ENCODE peak calls at places on chromosomes 16 and 17, in seven cellular contexts. T, J, A, E, S, K and O are unnamed samples.

GRCh38 chr17:43309505-43310329 is 75.9 kb upstream of the RNU2-1 start:
- DNase-seq in J (no peak), T (no peak), K (peak; percentile 2), A (peak; percentile 22), E (no peak), S (no peak), O (peak; percentile 16)

GRCh38 chr16:75761111-75761510 is 34.8 kb upstream of the CPHXL start:
- DNase-seq in S (no peak), E (no peak), J (no peak), T (no peak), A (no peak), K (no peak), O (no peak)

GRCh38 chr17:5219536-5219935 is 15.1 kb downstream of the SCIMP start:
- DNase-seq in E (no peak), K (no peak), A (no peak), S (no peak), T (no peak), J (no peak), O (no peak)

GRCh38 chr16:48082516-48082915 is 73.3 kb downstream of the ABCC12 start:
- DNase-seq in K (no peak), A (peak; percentile 45), S (no peak), E (no peak), T (no peak), J (no peak), O (no peak)

GRCh38 chr16:88963583-88963982 is 13.4 kb downstream of the CBFA2T3 start:
- DNase-seq in S (no peak), A (no peak), K (no peak), E (no peak), T (no peak), J (no peak), O (no peak)

GRCh38 chr16:83113317-83113716 is 486.5 kb downstream of the CDH13 start:
- DNase-seq in A (no peak), E (peak; percentile 36), J (no peak), S (peak; percentile 59), T (peak; percentile 46), K (no peak), O (no peak)

GRCh38 chr16:27785307-27785678 is 235.3 kb downstream of the KATNIP start:
- DNase-seq in S (no peak), A (no peak), T (no peak), E (no peak), K (no peak), J (no peak), O (no peak)

GRCh38 chr16:91484-91883 is 13.5 kb downstream of the MPG start:
- DNase-seq in E (peak; percentile 63), T (no peak), J (no peak), K (no peak), A (no peak), S (no peak), O (no peak)

GRCh38 chr17:80005360-80006338 is 30.0 kb downstream of the TBC1D16 start:
- DNase-seq in J (peak; percentile 44), T (peak; percentile 80), E (peak; percentile 80), K (no peak), A (peak; percentile 51), S (peak; percentile 66), O (peak; percentile 67)

GRCh38 chr17:42421479-42422332 is 1.4 kb downstream of the CAVIN1 start:
- DNase-seq in K (no peak), T (no peak), E (peak; percentile 68), S (peak; percentile 59), J (no peak), A (peak; percentile 68), O (peak; percentile 58)

GRCh38 chr17:65022751-65023421 is 33.7 kb downstream of the GNA13 start:
- DNase-seq in K (no peak), S (no peak), T (no peak), J (no peak), E (no peak), A (peak; percentile 52), O (peak; percentile 70)

GRCh38 chr16:88781140-88782077 is 3.6 kb downstream of the PIEZO1 start:
- DNase-seq in T (no peak), K (no peak), A (no peak), E (no peak), S (no peak), J (peak; percentile 73), O (no peak)

GRCh38 chr17:43768382-43768781 is 9.8 kb upstream of the SOST start:
- DNase-seq in A (no peak), K (no peak), E (no peak), T (no peak), S (no peak), J (peak; percentile 59), O (no peak)

GRCh38 chr16:89599451-89599858 is 14.0 kb upstream of the DPEP1 start:
- DNase-seq in J (peak; percentile 61), K (no peak), S (peak; percentile 66), A (no peak), E (peak; percentile 64), T (peak; percentile 85), O (no peak)

GRCh38 chr17:51052235-51052634 is 68.4 kb downstream of the SPAG9 start:
- DNase-seq in E (no peak), A (no peak), K (no peak), T (no peak), S (no peak), J (no peak), O (no peak)

GRCh38 chr17:45896803-45897693 is 2.7 kb downstream of the MAPT start:
- DNase-seq in K (no peak), E (no peak), A (peak; percentile 29), J (no peak), T (no peak), S (peak; percentile 59), O (no peak)

GRCh38 chr16:73036074-73036826 is 11.7 kb downstream of the ZFHX3 start:
- DNase-seq in S (peak; percentile 96), E (no peak), J (no peak), K (no peak), T (peak; percentile 90), A (peak; percentile 55), O (no peak)

GRCh38 chr16:6725634-6726331 is 606.9 kb upstream of the RBFOX1 start:
- DNase-seq in A (no peak), K (no peak), S (peak; percentile 34), E (peak; percentile 19), J (no peak), T (no peak), O (no peak)

GRCh38 chr16:57471852-57472664 is 9.6 kb downstream of the POLR2C start:
- DNase-seq in K (no peak), S (no peak), A (peak; percentile 53), J (peak; percentile 69), T (no peak), E (peak; percentile 87), O (no peak)

GRCh38 chr16:15951852-15952251 is 2.4 kb downstream of the ABCC1 start:
- DNase-seq in T (no peak), K (no peak), A (no peak), S (no peak), E (no peak), J (no peak), O (no peak)

GRCh38 chr17:74096456-74096855 is 107.0 kb upstream of the RPL38 start:
- DNase-seq in J (no peak), K (no peak), T (no peak), A (no peak), E (no peak), S (no peak), O (no peak)
- H3K27me3 ChIP-seq in J (peaks cover 8% of the 10 kb centered on the region), K (no peaks in the 10 kb centered on the region), T (no peaks in the 10 kb centered on the region), A (peaks cover 66% of the 10 kb centered on the region), E (no peaks in the 10 kb centered on the region), S (no peaks in the 10 kb centered on the region), O (peaks cover 18% of the 10 kb centered on the region)

DNA sequence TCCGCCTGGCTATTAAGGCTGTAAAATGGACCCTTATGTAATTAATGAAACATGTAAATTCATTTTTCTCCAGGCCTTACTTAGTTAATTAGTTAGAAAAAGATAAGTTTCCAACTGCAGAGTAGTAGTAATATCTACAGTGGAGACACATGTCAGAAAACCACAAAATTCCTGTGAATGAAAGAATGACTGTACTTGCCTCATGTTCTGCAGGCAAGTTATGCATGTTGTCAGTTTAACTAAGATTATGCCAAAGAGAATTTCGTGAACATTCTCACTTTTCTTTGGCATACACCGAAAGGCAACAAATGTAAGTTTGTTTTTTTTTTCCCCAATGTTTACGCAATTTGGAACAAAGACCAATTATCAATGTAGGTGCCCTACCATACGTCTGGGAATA is 16.8 kb upstream of the CCL1 start:
- DNase-seq in T (no peak), E (no peak), A (no peak), K (no peak), S (no peak), J (no peak), O (no peak)
- H3K4me1 ChIP-seq in T (no peaks in the 10 kb centered on the region), E (no peaks in the 10 kb centered on the region), A (no peaks in the 10 kb centered on the region), K (no peaks in the 10 kb centered on the region), S (no peaks in the 10 kb centered on the region), J (peaks cover 11% of the 10 kb centered on the region), O (no peaks in the 10 kb centered on the region)

DNA sequence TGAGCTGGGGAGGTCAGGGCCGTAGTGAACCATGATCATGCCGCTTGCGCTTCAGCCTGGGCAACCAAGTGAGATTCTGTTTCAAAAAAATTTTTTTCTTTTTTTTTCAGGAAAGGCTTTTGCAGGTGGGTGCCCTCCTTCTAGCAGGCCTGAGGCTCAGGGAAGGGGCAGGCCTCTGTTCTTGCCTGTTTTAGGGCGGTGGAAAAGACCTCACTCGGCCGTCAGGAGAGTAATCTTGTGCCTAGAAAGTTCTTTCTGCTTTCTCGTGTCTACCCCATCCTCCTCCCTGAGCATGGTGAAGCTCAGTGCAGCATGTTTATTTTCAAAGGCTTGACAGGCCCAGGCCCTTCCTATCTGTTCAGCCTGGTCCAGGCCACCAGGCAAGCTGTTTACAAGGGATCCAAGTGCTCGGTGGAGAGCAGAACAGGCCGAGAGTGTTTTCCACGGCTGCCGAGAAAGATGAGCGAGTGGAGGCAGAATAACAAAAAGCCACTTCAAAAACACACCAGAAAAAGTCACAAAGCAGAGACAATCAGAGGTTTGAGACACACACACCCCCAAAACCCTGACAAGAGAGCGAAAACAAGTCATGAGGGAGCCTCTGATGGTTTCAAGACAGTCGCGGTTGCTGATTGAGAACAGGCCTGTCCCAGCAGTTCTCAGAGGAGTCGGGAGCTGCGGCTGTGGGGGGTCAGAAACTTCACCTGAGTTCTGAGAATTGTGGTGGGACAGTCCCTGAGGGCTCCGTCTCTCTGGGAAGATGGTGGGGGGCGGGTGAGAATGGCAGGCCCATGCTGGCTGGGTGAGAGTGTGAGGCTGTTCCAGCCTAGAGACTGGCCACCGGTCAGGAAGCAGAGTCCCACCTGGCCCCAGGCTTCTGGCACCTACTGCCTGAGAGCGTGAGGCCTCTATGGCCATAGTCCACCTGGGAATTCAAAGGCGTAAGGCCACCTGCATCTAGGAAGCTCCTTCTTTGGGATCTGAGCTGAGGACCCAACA is 37.5 kb upstream of the CCR7 start:
- DNase-seq in J (no peak), S (no peak), T (no peak), E (no peak), A (peak; percentile 56), K (no peak), O (no peak)
- H3K4me3 ChIP-seq in J (no peak overlapping the region), S (no peak overlapping the region), T (no peak overlapping the region), E (no peak overlapping the region), A (no peak overlapping the region), K (no peak overlapping the region), O (no peak overlapping the region)

DNA sequence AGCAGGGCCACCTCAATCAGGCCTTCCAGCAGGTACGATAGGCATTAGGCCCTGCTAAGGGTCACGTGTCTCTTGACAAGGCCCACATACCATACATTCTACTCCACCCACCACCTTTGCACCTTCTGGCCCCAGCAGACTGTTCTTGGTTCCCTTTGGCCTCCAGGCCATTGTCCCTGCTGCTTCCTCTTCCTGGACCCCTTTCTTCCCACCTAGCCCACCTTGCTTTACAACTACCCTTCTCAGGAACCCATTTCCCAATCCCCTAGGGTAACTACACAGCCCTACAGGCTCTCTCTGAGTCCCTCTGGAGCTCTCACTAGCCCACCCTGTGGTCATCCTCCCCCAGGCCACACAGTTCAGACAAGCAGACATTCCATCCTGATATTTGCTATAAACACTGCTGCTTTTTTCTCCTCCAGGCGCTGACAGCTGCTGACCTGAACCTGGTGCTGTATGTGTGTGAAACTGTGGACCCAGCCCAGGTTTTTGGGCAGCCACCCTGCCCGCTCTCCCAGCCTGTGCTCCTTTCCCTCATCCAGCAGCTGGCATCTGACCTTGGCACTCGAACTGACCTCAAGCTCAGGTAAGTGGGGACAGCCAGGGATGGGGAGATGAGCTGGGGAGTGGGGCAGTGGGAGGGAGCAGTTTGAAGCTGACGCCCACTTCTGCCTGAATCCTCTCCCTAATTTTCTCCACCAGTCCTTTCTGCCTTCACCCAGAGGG is 1.4 kb upstream of the NRN1L start:
- DNase-seq in A (peak; percentile 55), K (no peak), E (peak; percentile 40), J (peak; percentile 43), T (peak; percentile 89), S (no peak), O (no peak)
- H3K27me3 ChIP-seq in A (no peaks in the 10 kb centered on the region), K (no peaks in the 10 kb centered on the region), E (no peaks in the 10 kb centered on the region), J (no peaks in the 10 kb centered on the region), T (no peaks in the 10 kb centered on the region), S (no peaks in the 10 kb centered on the region), O (no peaks in the 10 kb centered on the region)